ENCODE peak calls at places on chromosome 18, in four cellular contexts. P is GM12878, T is K562, A is HepG2. F is an unnamed sample.

GRCh38 chr18:7872569-7872968 is 305.5 kb downstream of the PTPRM start:
- DNase-seq in A (peak), P (no peak), T (no peak), F (peak)

GRCh38 chr18:10524507-10525425 is 1.1 kb upstream of the NAPG start:
- DNase-seq in T (no peak), P (no peak), A (peak), F (no peak)

GRCh38 chr18:56319953-56320352 is 318.4 kb downstream of the TXNL1 start:
- DNase-seq in A (no peak), T (no peak), P (no peak), F (no peak)

GRCh38 chr18:50374170-50374752 is 585 bp upstream of the SKA1 start:
- DNase-seq in A (no peak), P (no peak), T (no peak), F (no peak)

GRCh38 chr18:60193780-60194179 is 178.8 kb downstream of the MC4R start:
- DNase-seq in P (no peak), T (no peak), A (no peak), F (no peak)

GRCh38 chr18:63314991-63315662 is 4.4 kb downstream of the BCL2 start:
- DNase-seq in P (no peak), A (no peak), T (no peak), F (no peak)

GRCh38 chr18:44789704-44790103 is 109.0 kb downstream of the SETBP1 start:
- DNase-seq in A (peak), T (no peak), P (no peak), F (no peak)

GRCh38 chr18:2173464-2173863 is 397.8 kb downstream of the METTL4 start:
- DNase-seq in P (no peak), T (no peak), A (no peak), F (peak)

GRCh38 chr18:8176105-8176504 is 433.1 kb upstream of the RAB12 start:
- DNase-seq in P (no peak), T (no peak), A (no peak), F (no peak)

GRCh38 chr18:48020337-48021250 is 90.1 kb upstream of the SMAD2 start:
- DNase-seq in P (no peak), A (no peak), T (no peak), F (no peak)

GRCh38 chr18:62663731-62664336 is 51.5 kb upstream of the PHLPP1 start:
- DNase-seq in T (peak), P (peak), A (no peak), F (peak)

GRCh38 chr18:7980136-7980535 is 413.0 kb downstream of the PTPRM start:
- DNase-seq in A (peak), P (no peak), T (no peak), F (no peak)

GRCh38 chr18:7237670-7238272 is 6.9 kb downstream of the LRRC30 start:
- DNase-seq in P (no peak), A (no peak), T (no peak), F (no peak)

GRCh38 chr18:79951545-79952456 is at the start of gene SLC66A2:
- DNase-seq in P (no peak), A (peak), T (peak), F (peak)

GRCh38 chr18:42798606-42799005 is 316.9 kb downstream of the RIT2 start:
- DNase-seq in A (no peak), T (no peak), P (no peak), F (no peak)

GRCh38 chr18:79402977-79403722 is 7.4 kb downstream of the NFATC1 start:
- DNase-seq in P (no peak), T (no peak), A (no peak), F (no peak)

GRCh38 chr18:48023334-48024008 is 93.0 kb upstream of the SMAD2 start:
- DNase-seq in T (peak), P (no peak), A (peak), F (peak)

GRCh38 chr18:25299899-25300298 is 52.1 kb downstream of the ZNF521 start:
- DNase-seq in P (no peak), A (no peak), T (no peak), F (no peak)

GRCh38 chr18:25299426-25299825 is 52.5 kb downstream of the ZNF521 start:
- DNase-seq in T (no peak), A (no peak), P (no peak), F (no peak)

GRCh38 chr18:25291150-25291549 is 60.8 kb downstream of the ZNF521 start:
- DNase-seq in A (no peak), P (no peak), T (no peak), F (no peak)

GRCh38 chr18:25298853-25299274 is 53.1 kb downstream of the ZNF521 start:
- DNase-seq in A (no peak), P (no peak), T (peak), F (no peak)

DNA sequence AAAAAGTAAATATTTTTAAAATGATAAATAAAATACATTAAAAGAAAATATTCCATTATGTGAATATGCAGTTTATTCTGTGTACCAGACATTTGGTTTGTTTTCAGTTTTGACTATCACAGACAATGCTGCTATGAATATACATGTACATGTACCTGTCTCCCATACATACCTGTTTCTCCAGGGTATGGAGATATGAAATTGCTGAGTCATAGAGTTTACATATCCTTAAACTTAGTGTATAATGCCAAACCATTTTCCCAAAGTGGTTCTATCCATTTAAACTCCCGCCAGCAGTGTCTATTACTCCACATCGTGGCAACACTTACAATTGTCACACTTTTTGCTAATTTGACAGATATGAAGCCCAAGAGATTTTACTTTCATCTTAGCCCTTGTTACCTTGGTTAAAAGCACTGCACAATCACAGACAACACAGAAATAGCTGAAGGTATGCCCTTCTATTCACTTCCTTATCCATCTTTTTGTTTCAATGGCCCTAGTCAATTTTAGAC is 56.3 kb downstream of the ZNF521 start:
- DNase-seq in P (no peak), A (no peak), T (no peak), F (no peak)
- TF ChIP-seq CHD4 in P (no peak), A (no peak), T (no peak), F (no peak)

GRCh38 chr18:3806656-3807055 is 356.7 kb downstream of the TGIF1 start:
- DNase-seq in A (no peak), P (no peak), T (no peak), F (no peak)
- TF ChIP-seq POLR2AphosphoS2 in A (no peak), P (no peak), T (no peak), F (no peak)

DNA sequence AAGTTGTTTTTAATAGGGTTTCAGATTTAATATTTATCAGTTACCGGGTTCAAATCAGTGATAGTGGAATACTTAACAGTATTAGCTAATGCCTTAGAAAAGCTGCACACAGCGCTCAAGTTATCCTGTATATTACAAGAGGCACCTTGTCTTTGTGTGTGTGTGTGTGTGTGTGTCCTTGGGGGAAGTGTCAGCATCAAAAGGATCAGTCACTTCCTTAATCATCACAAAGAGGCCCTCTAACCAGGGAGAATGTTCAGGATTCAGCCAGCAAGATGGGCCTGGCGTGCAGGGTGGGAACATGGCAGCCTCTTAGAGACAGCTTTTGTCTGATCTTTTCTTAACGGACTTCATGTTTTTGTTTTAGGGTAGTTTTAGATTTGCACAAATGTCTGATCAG is 53.1 kb downstream of the CABLES1 start:
- DNase-seq in A (no peak), P (no peak), T (no peak), F (no peak)
- TF ChIP-seq CHD4 in A (no peak), P (no peak), T (no peak), F (no peak)

GRCh38 chr18:76492669-76493212 is 2.3 kb downstream of the ZNF516 start:
- DNase-seq in P (peak), A (peak), T (peak), F (peak)

GRCh38 chr18:76494181-76494540 is 881 bp downstream of the ZNF516 start:
- DNase-seq in A (peak), P (no peak), T (no peak), F (no peak)

GRCh38 chr18:76494541-76495403 is at the start of gene ZNF516:
- DNase-seq in P (no peak), T (no peak), A (peak), F (peak)

GRCh38 chr18:76491801-76492668 is 3.0 kb downstream of the ZNF516 start:
- DNase-seq in P (no peak), T (no peak), A (no peak), F (peak)

DNA sequence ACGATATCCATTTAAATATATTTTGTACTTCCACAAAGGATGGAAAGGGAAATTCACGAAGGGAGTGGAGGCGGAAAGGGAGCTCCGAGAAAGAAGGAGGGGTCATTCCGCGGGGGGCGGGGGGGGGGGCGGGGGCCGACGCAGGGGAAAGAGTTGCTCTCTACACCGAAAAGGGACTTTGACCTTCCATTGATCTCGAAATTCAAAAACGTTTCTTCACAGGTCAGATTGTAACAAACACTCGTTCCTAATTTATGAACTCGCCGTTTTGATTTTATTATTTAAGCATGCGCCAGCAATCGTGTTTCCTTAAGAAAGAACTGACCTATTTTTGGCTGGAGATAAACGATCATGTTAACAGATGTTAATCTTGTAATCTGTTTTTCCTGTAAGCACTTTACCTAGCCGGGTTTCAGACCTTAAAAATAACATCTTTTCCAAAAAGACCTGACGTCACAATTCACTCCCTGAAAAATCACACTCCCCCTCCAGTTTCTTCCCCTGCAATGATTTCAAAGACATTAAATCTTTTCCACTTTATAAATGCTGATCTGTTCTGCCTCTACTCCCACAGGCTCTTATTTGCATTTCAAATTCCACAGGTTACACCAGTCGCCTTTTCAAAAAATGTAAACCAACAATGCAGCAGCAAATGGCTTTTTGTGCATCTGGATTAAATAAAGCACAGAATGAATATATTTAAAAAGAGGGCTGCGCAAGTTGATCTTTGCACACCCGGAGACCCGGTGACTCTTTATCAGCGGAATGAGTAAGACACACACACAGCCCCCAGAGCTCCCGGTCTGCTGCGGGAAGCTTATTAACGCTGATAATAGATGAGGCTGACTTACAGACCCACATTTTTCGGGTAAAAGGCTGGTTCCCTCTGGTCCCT is 1.6 kb downstream of the ZNF516 start:
- DNase-seq in T (peak), P (no peak), A (peak), F (peak)
- TF ChIP-seq POLR2AphosphoS2 in T (no peak), P (no peak), A (no peak), F (no peak)